ENCODE peak calls at places on chromosome 17, in four cellular contexts. P, N, I and E are unnamed samples.

GRCh38 chr17:68512967-68513474 is 791 bp downstream of the PRKAR1A start:
- DNase-seq in I (no peak), N (peak), P (no peak), E (no peak)

GRCh38 chr17:58741121-58741625 is 14.5 kb upstream of the PPM1E start:
- DNase-seq in P (no peak), N (peak), I (no peak), E (no peak)

GRCh38 chr17:79533116-79533515 is 77.7 kb downstream of the RBFOX3 start:
- DNase-seq in N (no peak), P (no peak), I (no peak), E (no peak)

GRCh38 chr17:80110447-80110812 is 9.0 kb downstream of the GAA start:
- DNase-seq in N (no peak), P (no peak), I (no peak), E (no peak)

GRCh38 chr17:40111221-40112128 is 10.3 kb upstream of the MSL1 start:
- DNase-seq in N (peak), I (peak), P (peak), E (peak)

GRCh38 chr17:11294826-11295225 is 53.8 kb downstream of the SHISA6 start:
- DNase-seq in N (no peak), P (no peak), I (no peak), E (no peak)

GRCh38 chr17:27532269-27533067 is 76.2 kb downstream of the KSR1 start:
- DNase-seq in N (no peak), I (no peak), P (no peak), E (no peak)

GRCh38 chr17:31321481-31321880 is at the start of gene EVI2A:
- DNase-seq in P (peak), N (peak), I (no peak), E (no peak)

GRCh38 chr17:80063815-80064585 is 27.6 kb downstream of the CCDC40 start:
- DNase-seq in P (no peak), N (no peak), I (no peak), E (no peak)

GRCh38 chr17:30095507-30096244 is 20.9 kb upstream of the NSRP1 start:
- DNase-seq in N (peak), I (no peak), P (no peak), E (no peak)

GRCh38 chr17:18191967-18192366 is 8.3 kb downstream of the ALKBH5 start:
- DNase-seq in N (no peak), I (no peak), P (no peak), E (no peak)

GRCh38 chr17:21467739-21468490 is 91.8 kb downstream of the KCNJ12 start:
- DNase-seq in N (no peak), P (no peak), I (no peak), E (no peak)

GRCh38 chr17:38358586-38359513 is 7.2 kb downstream of the SOCS7 start:
- DNase-seq in P (no peak), N (peak), I (no peak), E (no peak)

GRCh38 chr17:57911834-57912673 is 43.2 kb downstream of the CUEDC1 start:
- DNase-seq in N (peak), I (peak), P (no peak), E (no peak)

GRCh38 chr17:65522751-65523404 is 38.6 kb downstream of the AXIN2 start:
- DNase-seq in I (no peak), N (no peak), P (no peak), E (no peak)

GRCh38 chr17:2939714-2940351 is 123.6 kb downstream of the OR1D5 start:
- DNase-seq in I (no peak), N (no peak), P (no peak), E (no peak)

GRCh38 chr17:5758651-5759050 is 174.3 kb upstream of the NLRP1 start:
- DNase-seq in I (no peak), P (no peak), N (peak), E (no peak)

GRCh38 chr17:7932949-7933348 is 943 bp downstream of the CNTROB start:
- DNase-seq in P (no peak), N (peak), I (no peak), E (no peak)

GRCh38 chr17:4678448-4679026 is 25.4 kb downstream of the PELP1 start:
- DNase-seq in I (no peak), P (no peak), N (peak), E (no peak)

GRCh38 chr17:74839955-74840354 is 19.7 kb downstream of the GRIN2C start:
- DNase-seq in I (no peak), N (no peak), P (no peak), E (no peak)

GRCh38 chr17:15157051-15157450 is 108.1 kb downstream of the PMP22 start:
- DNase-seq in P (no peak), I (no peak), N (no peak), E (no peak)

GRCh38 chr17:40901981-40902862 is 17.2 kb upstream of the KRT20 start:
- DNase-seq in P (no peak), N (peak), I (peak), E (no peak)